ENCODE peak calls at places on chromosomes 4 and X, in eight cellular contexts. One of them, this sample, is unnamed.

GRCh38 chrX:110733166-110733565 is 62.5 kb downstream of the CHRDL1 start:
- DNase-seq in NCI-H146: no peak
- DNase-seq in Calu3: no peak
- DNase-seq in AG08396: no peak
- DNase-seq in pulmonary artery endothelial cell: no peak
- DNase-seq in nephron progenitor cell: no peak
- DNase-seq in activated CD8-positive, alpha-beta memory T cell treated with anti-CD3 and anti-CD28 coated beads for 4 hours: no peak
- DNase-seq in NCI-H345: no peak
- DNase-seq in this sample: no peak

GRCh38 chr4:16418814-16419213 is 192.5 kb upstream of the TAPT1 start:
- DNase-seq in NCI-H146: no peak
- DNase-seq in Calu3: no peak
- DNase-seq in AG08396: no peak
- DNase-seq in pulmonary artery endothelial cell: peak
- DNase-seq in nephron progenitor cell: no peak
- DNase-seq in activated CD8-positive, alpha-beta memory T cell treated with anti-CD3 and anti-CD28 coated beads for 4 hours: no peak
- DNase-seq in NCI-H345: no peak
- DNase-seq in this sample: no peak

GRCh38 chr4:55318135-55318534 is 27.9 kb upstream of the SRD5A3 start:
- DNase-seq in NCI-H146: no peak
- DNase-seq in Calu3: no peak
- DNase-seq in AG08396: no peak
- DNase-seq in pulmonary artery endothelial cell: peak
- DNase-seq in nephron progenitor cell: no peak
- DNase-seq in activated CD8-positive, alpha-beta memory T cell treated with anti-CD3 and anti-CD28 coated beads for 4 hours: no peak
- DNase-seq in NCI-H345: no peak
- DNase-seq in this sample: no peak

GRCh38 chr4:183580370-183580769 is 75.5 kb downstream of the ING2 start:
- DNase-seq in NCI-H146: no peak
- DNase-seq in Calu3: no peak
- DNase-seq in AG08396: no peak
- DNase-seq in pulmonary artery endothelial cell: no peak
- DNase-seq in nephron progenitor cell: no peak
- DNase-seq in activated CD8-positive, alpha-beta memory T cell treated with anti-CD3 and anti-CD28 coated beads for 4 hours: no peak
- DNase-seq in NCI-H345: no peak
- DNase-seq in this sample: no peak

GRCh38 chr4:153486281-153487151 is 20.4 kb downstream of the TMEM131L start:
- DNase-seq in NCI-H146: no peak
- DNase-seq in Calu3: peak
- DNase-seq in AG08396: peak
- DNase-seq in pulmonary artery endothelial cell: peak
- DNase-seq in nephron progenitor cell: no peak
- DNase-seq in activated CD8-positive, alpha-beta memory T cell treated with anti-CD3 and anti-CD28 coated beads for 4 hours: no peak
- DNase-seq in NCI-H345: no peak
- DNase-seq in this sample: no peak

GRCh38 chrX:40086569-40087335 is 11.0 kb downstream of the BCOR start:
- DNase-seq in NCI-H146: no peak
- DNase-seq in Calu3: no peak
- DNase-seq in AG08396: no peak
- DNase-seq in pulmonary artery endothelial cell: no peak
- DNase-seq in nephron progenitor cell: no peak
- DNase-seq in activated CD8-positive, alpha-beta memory T cell treated with anti-CD3 and anti-CD28 coated beads for 4 hours: no peak
- DNase-seq in NCI-H345: no peak
- DNase-seq in this sample: no peak

GRCh38 chr4:158316264-158316663 is 106.0 kb downstream of the TMEM144 start:
- DNase-seq in NCI-H146: no peak
- DNase-seq in Calu3: no peak
- DNase-seq in AG08396: no peak
- DNase-seq in pulmonary artery endothelial cell: no peak
- DNase-seq in nephron progenitor cell: no peak
- DNase-seq in activated CD8-positive, alpha-beta memory T cell treated with anti-CD3 and anti-CD28 coated beads for 4 hours: no peak
- DNase-seq in NCI-H345: no peak
- DNase-seq in this sample: no peak

GRCh38 chr4:4338201-4338600 is 48.1 kb downstream of the ZBTB49 start:
- DNase-seq in NCI-H146: no peak
- DNase-seq in Calu3: no peak
- DNase-seq in AG08396: no peak
- DNase-seq in pulmonary artery endothelial cell: no peak
- DNase-seq in nephron progenitor cell: no peak
- DNase-seq in activated CD8-positive, alpha-beta memory T cell treated with anti-CD3 and anti-CD28 coated beads for 4 hours: no peak
- DNase-seq in NCI-H345: no peak
- DNase-seq in this sample: no peak

GRCh38 chrX:10569946-10570345 is 50.4 kb downstream of the MID1 start:
- DNase-seq in NCI-H146: no peak
- DNase-seq in Calu3: no peak
- DNase-seq in AG08396: no peak
- DNase-seq in pulmonary artery endothelial cell: no peak
- DNase-seq in nephron progenitor cell: no peak
- DNase-seq in activated CD8-positive, alpha-beta memory T cell treated with anti-CD3 and anti-CD28 coated beads for 4 hours: no peak
- DNase-seq in NCI-H345: no peak
- DNase-seq in this sample: no peak

GRCh38 chrX:39974228-39974627 is 123.5 kb downstream of the BCOR start:
- DNase-seq in NCI-H146: peak
- DNase-seq in Calu3: no peak
- DNase-seq in AG08396: no peak
- DNase-seq in pulmonary artery endothelial cell: no peak
- DNase-seq in nephron progenitor cell: peak
- DNase-seq in activated CD8-positive, alpha-beta memory T cell treated with anti-CD3 and anti-CD28 coated beads for 4 hours: no peak
- DNase-seq in NCI-H345: peak
- DNase-seq in this sample: no peak

GRCh38 chr4:153451931-153452660 is 14.1 kb upstream of the TMEM131L start:
- DNase-seq in NCI-H146: no peak
- DNase-seq in Calu3: no peak
- DNase-seq in AG08396: no peak
- DNase-seq in pulmonary artery endothelial cell: no peak
- DNase-seq in nephron progenitor cell: no peak
- DNase-seq in activated CD8-positive, alpha-beta memory T cell treated with anti-CD3 and anti-CD28 coated beads for 4 hours: no peak
- DNase-seq in NCI-H345: no peak
- DNase-seq in this sample: no peak

GRCh38 chr4:121376097-121376496 is 4.7 kb downstream of the QRFPR start:
- DNase-seq in NCI-H146: no peak
- DNase-seq in Calu3: no peak
- DNase-seq in AG08396: no peak
- DNase-seq in pulmonary artery endothelial cell: no peak
- DNase-seq in nephron progenitor cell: no peak
- DNase-seq in activated CD8-positive, alpha-beta memory T cell treated with anti-CD3 and anti-CD28 coated beads for 4 hours: no peak
- DNase-seq in NCI-H345: no peak
- DNase-seq in this sample: no peak

GRCh38 chr4:186724048-186724860 is 598 bp upstream of the FAT1 start:
- DNase-seq in NCI-H146: no peak
- DNase-seq in Calu3: no peak
- DNase-seq in AG08396: peak
- DNase-seq in pulmonary artery endothelial cell: no peak
- DNase-seq in nephron progenitor cell: peak
- DNase-seq in activated CD8-positive, alpha-beta memory T cell treated with anti-CD3 and anti-CD28 coated beads for 4 hours: no peak
- DNase-seq in NCI-H345: peak
- DNase-seq in this sample: no peak

GRCh38 chr4:160319221-160319867 is 1216.5 kb downstream of the RAPGEF2 start:
- DNase-seq in NCI-H146: no peak
- DNase-seq in Calu3: peak
- DNase-seq in AG08396: no peak
- DNase-seq in pulmonary artery endothelial cell: no peak
- DNase-seq in nephron progenitor cell: no peak
- DNase-seq in activated CD8-positive, alpha-beta memory T cell treated with anti-CD3 and anti-CD28 coated beads for 4 hours: no peak
- DNase-seq in NCI-H345: no peak
- DNase-seq in this sample: peak

GRCh38 chrX:129823115-129823514 is 20.6 kb downstream of the ZDHHC9 start:
- DNase-seq in NCI-H146: peak
- DNase-seq in Calu3: peak
- DNase-seq in AG08396: peak
- DNase-seq in pulmonary artery endothelial cell: no peak
- DNase-seq in nephron progenitor cell: peak
- DNase-seq in activated CD8-positive, alpha-beta memory T cell treated with anti-CD3 and anti-CD28 coated beads for 4 hours: no peak
- DNase-seq in NCI-H345: peak
- DNase-seq in this sample: peak

GRCh38 chr4:119894650-119895208 is 171.9 kb downstream of the MAD2L1 start:
- DNase-seq in NCI-H146: no peak
- DNase-seq in Calu3: no peak
- DNase-seq in AG08396: no peak
- DNase-seq in pulmonary artery endothelial cell: no peak
- DNase-seq in nephron progenitor cell: no peak
- DNase-seq in activated CD8-positive, alpha-beta memory T cell treated with anti-CD3 and anti-CD28 coated beads for 4 hours: no peak
- DNase-seq in NCI-H345: no peak
- DNase-seq in this sample: no peak

GRCh38 chr4:168070903-168071302 is 21.4 kb upstream of the ANXA10 start:
- DNase-seq in NCI-H146: no peak
- DNase-seq in Calu3: no peak
- DNase-seq in AG08396: no peak
- DNase-seq in pulmonary artery endothelial cell: no peak
- DNase-seq in nephron progenitor cell: no peak
- DNase-seq in activated CD8-positive, alpha-beta memory T cell treated with anti-CD3 and anti-CD28 coated beads for 4 hours: no peak
- DNase-seq in NCI-H345: no peak
- DNase-seq in this sample: no peak

GRCh38 chr4:141311805-141312204 is 91.1 kb downstream of the ZNF330 start:
- DNase-seq in NCI-H146: no peak
- DNase-seq in Calu3: no peak
- DNase-seq in AG08396: no peak
- DNase-seq in pulmonary artery endothelial cell: no peak
- DNase-seq in nephron progenitor cell: no peak
- DNase-seq in activated CD8-positive, alpha-beta memory T cell treated with anti-CD3 and anti-CD28 coated beads for 4 hours: no peak
- DNase-seq in NCI-H345: no peak
- DNase-seq in this sample: no peak

GRCh38 chrX:15405846-15406245 is 21.6 kb upstream of the VEGFD start:
- DNase-seq in NCI-H146: no peak
- DNase-seq in Calu3: no peak
- DNase-seq in AG08396: no peak
- DNase-seq in pulmonary artery endothelial cell: no peak
- DNase-seq in nephron progenitor cell: no peak
- DNase-seq in activated CD8-positive, alpha-beta memory T cell treated with anti-CD3 and anti-CD28 coated beads for 4 hours: no peak
- DNase-seq in NCI-H345: no peak
- DNase-seq in this sample: no peak

GRCh38 chrX:2595258-2595657 is 94.5 kb upstream of the DHRSX start:
- DNase-seq in NCI-H146: no peak
- DNase-seq in Calu3: no peak
- DNase-seq in AG08396: no peak
- DNase-seq in pulmonary artery endothelial cell: no peak
- DNase-seq in nephron progenitor cell: no peak
- DNase-seq in activated CD8-positive, alpha-beta memory T cell treated with anti-CD3 and anti-CD28 coated beads for 4 hours: no peak
- DNase-seq in NCI-H345: no peak
- DNase-seq in this sample: no peak

GRCh38 chr4:123743821-123744220 is 347.2 kb downstream of the SPRY1 start:
- DNase-seq in NCI-H146: no peak
- DNase-seq in Calu3: no peak
- DNase-seq in AG08396: no peak
- DNase-seq in pulmonary artery endothelial cell: no peak
- DNase-seq in nephron progenitor cell: no peak
- DNase-seq in activated CD8-positive, alpha-beta memory T cell treated with anti-CD3 and anti-CD28 coated beads for 4 hours: no peak
- DNase-seq in NCI-H345: no peak
- DNase-seq in this sample: no peak

GRCh38 chrX:10579753-10580060 is 40.7 kb downstream of the MID1 start:
- DNase-seq in NCI-H146: peak
- DNase-seq in Calu3: no peak
- DNase-seq in AG08396: no peak
- DNase-seq in pulmonary artery endothelial cell: no peak
- DNase-seq in nephron progenitor cell: no peak
- DNase-seq in activated CD8-positive, alpha-beta memory T cell treated with anti-CD3 and anti-CD28 coated beads for 4 hours: no peak
- DNase-seq in NCI-H345: peak
- DNase-seq in this sample: no peak

GRCh38 chrX:124300412-124300811 is 32.0 kb upstream of the TEX13D start:
- DNase-seq in NCI-H146: no peak
- DNase-seq in Calu3: no peak
- DNase-seq in AG08396: no peak
- DNase-seq in pulmonary artery endothelial cell: no peak
- DNase-seq in nephron progenitor cell: no peak
- DNase-seq in activated CD8-positive, alpha-beta memory T cell treated with anti-CD3 and anti-CD28 coated beads for 4 hours: no peak
- DNase-seq in NCI-H345: no peak
- DNase-seq in this sample: no peak

GRCh38 chr4:112172180-112172579 is 26.9 kb downstream of the FAM241A start:
- DNase-seq in NCI-H146: no peak
- DNase-seq in Calu3: no peak
- DNase-seq in AG08396: no peak
- DNase-seq in pulmonary artery endothelial cell: no peak
- DNase-seq in nephron progenitor cell: no peak
- DNase-seq in activated CD8-positive, alpha-beta memory T cell treated with anti-CD3 and anti-CD28 coated beads for 4 hours: no peak
- DNase-seq in NCI-H345: no peak
- DNase-seq in this sample: no peak

GRCh38 chr4:71231753-71232420 is 106.9 kb upstream of the SLC4A4 start:
- DNase-seq in NCI-H146: no peak
- DNase-seq in Calu3: no peak
- DNase-seq in AG08396: no peak
- DNase-seq in pulmonary artery endothelial cell: no peak
- DNase-seq in nephron progenitor cell: no peak
- DNase-seq in activated CD8-positive, alpha-beta memory T cell treated with anti-CD3 and anti-CD28 coated beads for 4 hours: no peak
- DNase-seq in NCI-H345: no peak
- DNase-seq in this sample: no peak

GRCh38 chr4:54226399-54227260 is 2.5 kb upstream of the PDGFRA start:
- DNase-seq in NCI-H146: no peak
- DNase-seq in Calu3: no peak
- DNase-seq in AG08396: peak
- DNase-seq in pulmonary artery endothelial cell: no peak
- DNase-seq in nephron progenitor cell: peak
- DNase-seq in activated CD8-positive, alpha-beta memory T cell treated with anti-CD3 and anti-CD28 coated beads for 4 hours: no peak
- DNase-seq in NCI-H345: no peak
- DNase-seq in this sample: no peak

GRCh38 chrX:123399709-123400108 is 215.6 kb downstream of the GRIA3 start:
- DNase-seq in NCI-H146: no peak
- DNase-seq in Calu3: no peak
- DNase-seq in AG08396: no peak
- DNase-seq in pulmonary artery endothelial cell: no peak
- DNase-seq in nephron progenitor cell: no peak
- DNase-seq in activated CD8-positive, alpha-beta memory T cell treated with anti-CD3 and anti-CD28 coated beads for 4 hours: no peak
- DNase-seq in NCI-H345: no peak
- DNase-seq in this sample: no peak

GRCh38 chr4:55291227-55291629 is 54.8 kb upstream of the SRD5A3 start:
- DNase-seq in NCI-H146: no peak
- DNase-seq in Calu3: no peak
- DNase-seq in AG08396: no peak
- DNase-seq in pulmonary artery endothelial cell: no peak
- DNase-seq in nephron progenitor cell: no peak
- DNase-seq in activated CD8-positive, alpha-beta memory T cell treated with anti-CD3 and anti-CD28 coated beads for 4 hours: no peak
- DNase-seq in NCI-H345: no peak
- DNase-seq in this sample: no peak

GRCh38 chr4:147707892-147708672 is 23.8 kb upstream of the ARHGAP10 start:
- DNase-seq in NCI-H146: peak
- DNase-seq in Calu3: peak
- DNase-seq in AG08396: no peak
- DNase-seq in pulmonary artery endothelial cell: no peak
- DNase-seq in nephron progenitor cell: peak
- DNase-seq in activated CD8-positive, alpha-beta memory T cell treated with anti-CD3 and anti-CD28 coated beads for 4 hours: no peak
- DNase-seq in NCI-H345: peak
- DNase-seq in this sample: no peak

GRCh38 chr4:5206391-5206790 is 155.1 kb downstream of the STK32B start:
- DNase-seq in NCI-H146: no peak
- DNase-seq in Calu3: no peak
- DNase-seq in AG08396: peak
- DNase-seq in pulmonary artery endothelial cell: no peak
- DNase-seq in nephron progenitor cell: no peak
- DNase-seq in activated CD8-positive, alpha-beta memory T cell treated with anti-CD3 and anti-CD28 coated beads for 4 hours: no peak
- DNase-seq in NCI-H345: peak
- DNase-seq in this sample: no peak

GRCh38 chr4:66284991-66285451 is 614.7 kb upstream of the EPHA5 start:
- DNase-seq in NCI-H146: peak
- DNase-seq in Calu3: no peak
- DNase-seq in AG08396: no peak
- DNase-seq in pulmonary artery endothelial cell: no peak
- DNase-seq in nephron progenitor cell: no peak
- DNase-seq in activated CD8-positive, alpha-beta memory T cell treated with anti-CD3 and anti-CD28 coated beads for 4 hours: no peak
- DNase-seq in NCI-H345: no peak
- DNase-seq in this sample: no peak

GRCh38 chrX:5306654-5307121 is 922.0 kb downstream of the NLGN4X start:
- DNase-seq in NCI-H146: no peak
- DNase-seq in Calu3: no peak
- DNase-seq in AG08396: no peak
- DNase-seq in pulmonary artery endothelial cell: no peak
- DNase-seq in nephron progenitor cell: no peak
- DNase-seq in activated CD8-positive, alpha-beta memory T cell treated with anti-CD3 and anti-CD28 coated beads for 4 hours: no peak
- DNase-seq in NCI-H345: no peak
- DNase-seq in this sample: no peak

GRCh38 chrX:101803451-101803850 is 128.4 kb downstream of the ZMAT1 start:
- DNase-seq in NCI-H146: no peak
- DNase-seq in Calu3: no peak
- DNase-seq in AG08396: no peak
- DNase-seq in pulmonary artery endothelial cell: no peak
- DNase-seq in nephron progenitor cell: no peak
- DNase-seq in activated CD8-positive, alpha-beta memory T cell treated with anti-CD3 and anti-CD28 coated beads for 4 hours: no peak
- DNase-seq in NCI-H345: no peak
- DNase-seq in this sample: no peak

GRCh38 chrX:118418811-118419251 is 72.9 kb downstream of the WDR44 start:
- DNase-seq in NCI-H146: no peak
- DNase-seq in Calu3: peak
- DNase-seq in AG08396: no peak
- DNase-seq in pulmonary artery endothelial cell: no peak
- DNase-seq in nephron progenitor cell: no peak
- DNase-seq in activated CD8-positive, alpha-beta memory T cell treated with anti-CD3 and anti-CD28 coated beads for 4 hours: no peak
- DNase-seq in NCI-H345: no peak
- DNase-seq in this sample: no peak